ENCODE peak calls at places on chromosomes 16 and 17, in eight cellular contexts. R is AG04450, S is H1, J is tibial artery, F is A549, E is iPS DF 6.9, D is stomach, I is right lobe of liver. Z is an unnamed sample.

GRCh38 chr17:34569591-34569990 is 9.8 kb upstream of the TMEM132E start:
- DNase-seq in R (no peak), S (no peak), J (no peak), F (no peak), E (no peak), D (no peak), I (no peak), Z (no peak)

GRCh38 chr17:6666077-6666521 is 14.5 kb downstream of the C17orf100 start:
- DNase-seq in R (peak; percentile 60), S (peak; percentile 66), J (peak; percentile 78), F (peak; percentile 90), E (peak; percentile 76), D (peak; percentile 76), I (peak; percentile 81), Z (peak; percentile 68)

GRCh38 chr16:2954647-2955381 is 9.3 kb upstream of the KREMEN2 start:
- DNase-seq in R (no peak), S (no peak), J (no peak), F (no peak), E (no peak), D (no peak), I (peak; percentile 42), Z (no peak)

GRCh38 chr17:78674156-78674555 is 97.0 kb upstream of the DNAH17 start:
- DNase-seq in R (no peak), S (no peak), J (no peak), F (no peak), E (no peak), D (no peak), I (no peak), Z (peak; percentile 63)

GRCh38 chr16:8986111-8986510 is 22.4 kb upstream of the USP7 start:
- DNase-seq in R (no peak), S (no peak), J (no peak), F (no peak), E (no peak), D (no peak), I (no peak), Z (no peak)

GRCh38 chr16:49342336-49343265 is 31.0 kb upstream of the C16orf78 start:
- DNase-seq in R (no peak), S (no peak), J (no peak), F (no peak), E (no peak), D (no peak), I (peak; percentile 18), Z (no peak)

GRCh38 chr16:75257886-75258806 is 6.7 kb upstream of the BCAR1 start:
- DNase-seq in R (no peak), S (no peak), J (no peak), F (no peak), E (no peak), D (no peak), I (no peak), Z (no peak)

GRCh38 chr16:56389554-56389953 is 35.8 kb downstream of the AMFR start:
- DNase-seq in R (peak; percentile 83), S (no peak), J (no peak), F (peak; percentile 29), E (no peak), D (no peak), I (no peak), Z (no peak)

GRCh38 chr17:78497115-78497540 is 80.1 kb downstream of the DNAH17 start:
- DNase-seq in R (peak; percentile 38), S (peak; percentile 57), J (peak; percentile 78), F (peak; percentile 97), E (no peak), D (peak; percentile 70), I (peak; percentile 75), Z (peak; percentile 81)

GRCh38 chr17:71740866-71741265 is 380.0 kb upstream of the SOX9 start:
- DNase-seq in R (no peak), S (no peak), J (no peak), F (no peak), E (no peak), D (no peak), I (no peak), Z (no peak)

GRCh38 chr17:34869636-34870035 is 91.6 kb downstream of the CCT6B start:
- DNase-seq in R (no peak), S (no peak), J (no peak), F (no peak), E (no peak), D (no peak), I (no peak), Z (no peak)

GRCh38 chr16:84928679-84929420 is 82.5 kb downstream of the ZDHHC7 start:
- DNase-seq in R (no peak), S (no peak), J (peak; percentile 89), F (no peak), E (no peak), D (peak; percentile 70), I (no peak), Z (no peak)

GRCh38 chr17:45722161-45722560 is 62.0 kb upstream of the CRHR1 start:
- DNase-seq in R (no peak), S (no peak), J (peak; percentile 15), F (peak; percentile 85), E (peak; percentile 48), D (no peak), I (no peak), Z (peak; percentile 35)

GRCh38 chr16:72976747-72977064 is 71.2 kb downstream of the ZFHX3 start:
- DNase-seq in R (no peak), S (no peak), J (no peak), F (no peak), E (no peak), D (no peak), I (no peak), Z (no peak)

GRCh38 chr16:61576476-61576875 is 459.8 kb downstream of the CDH8 start:
- DNase-seq in R (no peak), S (no peak), J (no peak), F (no peak), E (no peak), D (no peak), I (no peak), Z (no peak)

GRCh38 chr16:15811778-15812750 is 44.8 kb downstream of the MYH11 start:
- DNase-seq in R (peak; percentile 77), S (no peak), J (peak; percentile 86), F (no peak), E (no peak), D (peak; percentile 44), I (no peak), Z (no peak)

GRCh38 chr17:57499648-57500049 is 243.3 kb downstream of the MSI2 start:
- DNase-seq in R (no peak), S (no peak), J (no peak), F (peak; percentile 21), E (no peak), D (no peak), I (no peak), Z (no peak)

GRCh38 chr17:46818319-46818928 is at the start of gene WNT3:
- DNase-seq in R (no peak), S (no peak), J (no peak), F (no peak), E (no peak), D (no peak), I (no peak), Z (no peak)

GRCh38 chr16:4706871-4707270 is 13.5 kb downstream of the NUDT16L1 start:
- DNase-seq in R (no peak), S (no peak), J (no peak), F (no peak), E (no peak), D (no peak), I (no peak), Z (no peak)

GRCh38 chr16:56048425-56049100 is 142.7 kb upstream of the GNAO1 start:
- DNase-seq in R (no peak), S (no peak), J (no peak), F (no peak), E (no peak), D (no peak), I (no peak), Z (no peak)

GRCh38 chr16:66275795-66276428 is 90.6 kb upstream of the CDH5 start:
- DNase-seq in R (no peak), S (peak; percentile 50), J (no peak), F (peak; percentile 65), E (peak; percentile 75), D (peak; percentile 45), I (peak; percentile 51), Z (peak; percentile 33)
- H3K9me3 ChIP-seq in R (no peaks in the 10 kb centered on the region), S (no peaks in the 10 kb centered on the region), J (no peaks in the 10 kb centered on the region), F (peaks cover 6% of the 10 kb centered on the region), E (no peaks in the 10 kb centered on the region), D (no peaks in the 10 kb centered on the region), I (no peaks in the 10 kb centered on the region), Z (no peaks in the 10 kb centered on the region)

GRCh38 chr17:82214012-82214628 is 1.5 kb upstream of the CCDC57 start:
- DNase-seq in R (no peak), S (no peak), J (no peak), F (no peak), E (no peak), D (no peak), I (peak; percentile 48), Z (no peak)
- H3K9me3 ChIP-seq in R (no peaks in the 10 kb centered on the region), S (no peaks in the 10 kb centered on the region), J (no peaks in the 10 kb centered on the region), F (no peaks in the 10 kb centered on the region), E (no peaks in the 10 kb centered on the region), D (no peaks in the 10 kb centered on the region), I (no peaks in the 10 kb centered on the region), Z (no peaks in the 10 kb centered on the region)

DNA sequence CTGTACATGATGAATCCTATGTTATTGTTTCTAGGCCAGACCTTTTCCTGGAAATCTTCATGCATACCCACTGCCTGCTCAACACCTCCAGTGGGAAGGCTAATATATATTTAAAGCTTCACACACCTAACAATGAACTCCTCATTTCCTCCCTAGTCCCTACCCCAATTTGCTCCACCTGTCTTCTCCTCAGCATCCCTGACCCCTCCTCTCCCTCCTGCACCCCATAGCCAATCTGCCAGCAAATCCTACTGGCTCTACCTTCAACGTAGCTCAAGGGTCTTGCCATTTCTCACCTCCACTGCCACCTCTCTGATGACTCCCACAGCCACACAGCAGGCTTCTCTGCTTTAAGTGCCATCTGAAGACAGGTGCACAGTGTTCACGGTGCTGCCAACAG is 215.6 kb upstream of the WSB1 start:
- DNase-seq in R (no peak), S (no peak), J (no peak), F (no peak), E (no peak), D (no peak), I (no peak), Z (no peak)
- H3K9me3 ChIP-seq in R (peaks cover 15% of the 10 kb centered on the region), S (peaks cover 87% of the 10 kb centered on the region), J (no peaks in the 10 kb centered on the region), F (no peaks in the 10 kb centered on the region), E (peaks cover 8% of the 10 kb centered on the region), D (no peaks in the 10 kb centered on the region), I (no peaks in the 10 kb centered on the region), Z (no peaks in the 10 kb centered on the region)

GRCh38 chr16:59181821-59182420 is 447.8 kb upstream of the GOT2 start:
- DNase-seq in R (no peak), S (no peak), J (no peak), F (no peak), E (no peak), D (no peak), I (no peak), Z (peak; percentile 2)

GRCh38 chr16:59180083-59180476 is 446.0 kb upstream of the GOT2 start:
- DNase-seq in R (no peak), S (no peak), J (no peak), F (peak; percentile 13), E (no peak), D (no peak), I (no peak), Z (no peak)

DNA sequence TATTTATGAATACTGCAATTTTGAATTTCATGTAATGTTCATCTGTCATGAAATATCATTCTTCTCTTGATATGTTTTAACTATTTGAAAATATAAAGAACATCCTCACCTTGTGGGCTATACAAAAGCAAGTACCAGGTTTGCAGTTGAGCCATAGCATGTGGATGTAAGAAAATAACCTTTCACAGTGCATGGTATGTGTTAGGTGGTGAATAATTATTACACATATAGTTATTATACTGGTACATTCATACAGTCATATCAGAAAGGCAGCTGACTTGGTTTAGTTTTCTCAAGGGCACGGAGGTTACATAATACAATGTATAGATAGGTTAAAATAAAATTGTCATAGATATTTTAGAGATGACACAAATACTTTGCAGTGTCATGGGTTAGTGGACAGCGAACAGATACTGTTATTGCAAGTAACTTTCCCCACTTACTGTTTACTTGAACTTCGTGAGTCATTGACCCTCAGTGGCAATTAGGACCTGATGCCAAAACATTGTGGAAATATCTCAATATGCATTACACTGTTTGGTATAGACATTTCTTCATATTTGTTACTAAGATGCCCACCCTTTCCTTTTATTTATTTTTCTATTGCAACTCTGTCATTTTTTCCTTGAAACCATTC is 445.4 kb upstream of the GOT2 start:
- DNase-seq in R (no peak), S (no peak), J (no peak), F (peak; percentile 7), E (no peak), D (no peak), I (no peak), Z (no peak)
- H3K9me3 ChIP-seq in R (peaks cover 14% of the 10 kb centered on the region), S (no peaks in the 10 kb centered on the region), J (no peaks in the 10 kb centered on the region), F (no peaks in the 10 kb centered on the region), E (no peaks in the 10 kb centered on the region), D (no peaks in the 10 kb centered on the region), I (no peaks in the 10 kb centered on the region), Z (no peaks in the 10 kb centered on the region)

Z was measured in thyroid gland.